ENCODE peak calls at places on chromosomes 5 and 9, in eight cellular contexts. F, L, K, T, D, V, P and E are unnamed samples.

GRCh38 chr5:14925326-14925725 is 53.7 kb upstream of the ANKH start:
- DNase-seq in F (no peak), L (no peak), K (no peak), T (no peak), D (no peak), V (no peak), P (no peak), E (no peak)

GRCh38 chr9:123784513-123784912 is 145.4 kb downstream of the DENND1A start:
- DNase-seq in F (no peak), L (no peak), K (no peak), T (no peak), D (peak; percentile 94), V (no peak), P (no peak), E (no peak)

GRCh38 chr9:120528834-120529233 is 51.1 kb downstream of the CDK5RAP2 start:
- DNase-seq in F (no peak), L (no peak), K (no peak), T (no peak), D (no peak), V (no peak), P (no peak), E (no peak)

GRCh38 chr9:86406366-86406765 is 52.2 kb upstream of the TUT7 start:
- DNase-seq in F (peak; percentile 67), L (no peak), K (no peak), T (no peak), D (peak; percentile 83), V (peak; percentile 67), P (peak; percentile 27), E (no peak)

GRCh38 chr9:110926828-110927227 is 111.4 kb downstream of the LPAR1 start:
- DNase-seq in F (peak; percentile 34), L (no peak), K (no peak), T (peak; percentile 20), D (no peak), V (no peak), P (no peak), E (no peak)

GRCh38 chr9:27505744-27506161 is 18.3 kb upstream of the IFNK start:
- DNase-seq in F (no peak), L (no peak), K (no peak), T (no peak), D (no peak), V (no peak), P (no peak), E (no peak)

GRCh38 chr9:134134949-134135342 is 936 bp upstream of the WDR5 start:
- DNase-seq in F (no peak), L (no peak), K (no peak), T (no peak), D (no peak), V (no peak), P (no peak), E (no peak)

GRCh38 chr5:159345336-159345735 is 15.0 kb upstream of the IL12B start:
- DNase-seq in F (no peak), L (no peak), K (no peak), T (no peak), D (no peak), V (no peak), P (no peak), E (no peak)

GRCh38 chr9:121498150-121498486 is 1.5 kb downstream of the GGTA1 start:
- DNase-seq in F (peak; percentile 64), L (peak; percentile 83), K (peak; percentile 69), T (peak; percentile 49), D (peak; percentile 82), V (peak; percentile 39), P (peak; percentile 18), E (peak; percentile 31)

DNA sequence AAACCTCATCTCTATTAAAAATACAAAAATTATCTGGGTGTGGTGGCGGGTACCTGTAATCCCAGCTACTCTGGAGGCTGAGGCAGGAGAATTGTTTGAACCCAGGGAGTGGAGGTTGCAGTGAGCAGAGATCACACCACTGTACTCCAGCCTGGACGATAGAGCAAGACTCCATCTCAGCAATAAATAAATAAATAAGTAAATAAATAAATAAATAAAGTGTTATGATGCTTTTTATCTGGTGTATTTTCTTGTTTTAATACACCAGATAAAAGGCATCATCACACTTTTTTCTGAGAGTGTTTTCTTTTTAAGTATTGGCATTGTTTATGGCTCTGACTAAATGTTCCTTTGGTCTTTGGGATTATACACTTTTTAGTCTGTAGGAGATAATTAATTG is 24.2 kb upstream of the LECT2 start:
- DNase-seq in F (no peak), L (no peak), K (no peak), T (no peak), D (no peak), V (no peak), P (no peak), E (no peak)
- H3K4me3 ChIP-seq in F (no peak overlapping the region), L (no peak overlapping the region), K (no peak overlapping the region), T (no peak overlapping the region), D (peak overlapping the region; percentile 17), V (no peak overlapping the region), P (no peak overlapping the region), E (no peak overlapping the region)

GRCh38 chr9:5825896-5826622 is 6.9 kb downstream of the ERMP1 start:
- DNase-seq in F (no peak), L (no peak), K (no peak), T (no peak), D (no peak), V (no peak), P (no peak), E (no peak)
- H3K4me3 ChIP-seq in F (no peak overlapping the region), L (no peak overlapping the region), K (no peak overlapping the region), T (no peak overlapping the region), D (no peak overlapping the region), V (no peak overlapping the region), P (no peak overlapping the region), E (no peak overlapping the region)

GRCh38 chr5:85168474-85168873 is 783.8 kb upstream of the EDIL3 start:
- DNase-seq in F (no peak), L (no peak), K (no peak), T (no peak), D (no peak), V (no peak), P (no peak), E (no peak)
- H3K4me3 ChIP-seq in F (no peak overlapping the region), L (no peak overlapping the region), K (no peak overlapping the region), T (no peak overlapping the region), D (no peak overlapping the region), V (no peak overlapping the region), P (no peak overlapping the region), E (no peak overlapping the region)

GRCh38 chr9:97441729-97442128 is 29.8 kb downstream of the TDRD7 start:
- DNase-seq in F (no peak), L (no peak), K (no peak), T (no peak), D (no peak), V (no peak), P (no peak), E (no peak)
- H3K4me3 ChIP-seq in F (no peak overlapping the region), L (no peak overlapping the region), K (no peak overlapping the region), T (no peak overlapping the region), D (no peak overlapping the region), V (no peak overlapping the region), P (no peak overlapping the region), E (no peak overlapping the region)

GRCh38 chr5:36657563-36657995 is 51.2 kb downstream of the SLC1A3 start:
- DNase-seq in F (peak; percentile 86), L (peak; percentile 81), K (no peak), T (no peak), D (peak; percentile 99), V (peak; percentile 68), P (peak; percentile 85), E (peak; percentile 96)
- H3K4me3 ChIP-seq in F (no peak overlapping the region), L (no peak overlapping the region), K (no peak overlapping the region), T (no peak overlapping the region), D (peak overlapping the region; percentile 34), V (no peak overlapping the region), P (peak overlapping the region; percentile 23), E (no peak overlapping the region)

GRCh38 chr5:78549043-78549442 is 99.5 kb downstream of the LHFPL2 start:
- DNase-seq in F (no peak), L (no peak), K (no peak), T (peak; percentile 17), D (no peak), V (no peak), P (no peak), E (no peak)

GRCh38 chr5:78546597-78546996 is 102.0 kb downstream of the LHFPL2 start:
- DNase-seq in F (no peak), L (no peak), K (no peak), T (no peak), D (no peak), V (no peak), P (no peak), E (no peak)

GRCh38 chr5:78547731-78548189 is 100.8 kb downstream of the LHFPL2 start:
- DNase-seq in F (no peak), L (peak; percentile 96), K (no peak), T (peak; percentile 55), D (no peak), V (no peak), P (peak; percentile 80), E (no peak)

GRCh38 chr5:78547171-78547570 is 101.4 kb downstream of the LHFPL2 start:
- DNase-seq in F (no peak), L (peak; percentile 42), K (no peak), T (no peak), D (no peak), V (no peak), P (no peak), E (no peak)

DNA sequence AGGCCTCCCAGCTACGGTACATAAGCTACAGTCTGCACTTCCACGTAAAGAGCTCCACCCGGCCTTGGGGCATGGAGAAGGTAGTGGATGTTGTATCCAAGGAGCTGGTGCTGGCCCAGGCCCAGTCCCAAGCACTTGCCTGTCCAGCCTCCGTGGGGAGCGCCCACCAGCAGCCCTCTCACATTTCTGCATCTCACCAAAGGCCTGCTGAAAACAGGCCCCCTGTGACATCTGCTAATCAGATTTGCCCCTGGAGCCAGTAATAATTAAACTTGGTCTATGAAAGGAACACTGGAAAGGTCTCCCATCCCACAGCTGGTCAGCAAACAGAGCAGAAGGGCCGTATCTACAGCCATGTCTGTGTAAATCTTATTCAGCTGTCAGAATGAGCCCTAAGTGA is 100.4 kb downstream of the LHFPL2 start:
- DNase-seq in F (no peak), L (no peak), K (no peak), T (no peak), D (no peak), V (no peak), P (no peak), E (no peak)
- H3K4me3 ChIP-seq in F (no peak overlapping the region), L (no peak overlapping the region), K (no peak overlapping the region), T (no peak overlapping the region), D (peak overlapping the region; percentile 30), V (no peak overlapping the region), P (no peak overlapping the region), E (no peak overlapping the region)

GRCh38 chr5:89036166-89036565 is 153.2 kb upstream of the MEF2C start:
- DNase-seq in F (no peak), L (no peak), K (no peak), T (no peak), D (no peak), V (no peak), P (no peak), E (no peak)
- H3K4me3 ChIP-seq in F (no peak overlapping the region), L (no peak overlapping the region), K (no peak overlapping the region), T (no peak overlapping the region), D (no peak overlapping the region), V (no peak overlapping the region), P (no peak overlapping the region), E (no peak overlapping the region)